ENCODE peak calls at places on chromosomes 1 and 21, in four cellular contexts. One of them, this sample, is unnamed.

GRCh38 chr1:59414406-59415133 is 117.7 kb downstream of the FGGY start:
- DNase-seq in BJ: peak
- DNase-seq in fibroblast of lung: peak
- DNase-seq in HT1080: peak
- DNase-seq in this sample: peak

GRCh38 chr1:225866061-225866844 is 15.9 kb downstream of the TMEM63A start:
- DNase-seq in BJ: no peak
- DNase-seq in fibroblast of lung: peak
- DNase-seq in HT1080: peak
- DNase-seq in this sample: no peak

GRCh38 chr1:241542199-241542907 is 10.2 kb downstream of the KMO start:
- DNase-seq in BJ: no peak
- DNase-seq in fibroblast of lung: no peak
- DNase-seq in HT1080: no peak
- DNase-seq in this sample: no peak

GRCh38 chr1:10539411-10540043 is 64.8 kb downstream of the PEX14 start:
- DNase-seq in BJ: no peak
- DNase-seq in fibroblast of lung: peak
- DNase-seq in HT1080: no peak
- DNase-seq in this sample: no peak

GRCh38 chr1:41700581-41700980 is 216.1 kb upstream of the EDN2 start:
- DNase-seq in BJ: no peak
- DNase-seq in fibroblast of lung: no peak
- DNase-seq in HT1080: no peak
- DNase-seq in this sample: no peak

GRCh38 chr1:87196110-87196509 is 132.6 kb upstream of the LMO4 start:
- DNase-seq in BJ: no peak
- DNase-seq in fibroblast of lung: no peak
- DNase-seq in HT1080: no peak
- DNase-seq in this sample: no peak

GRCh38 chr21:45011911-45012660 is 62.3 kb upstream of the ADARB1 start:
- DNase-seq in BJ: peak
- DNase-seq in fibroblast of lung: peak
- DNase-seq in HT1080: peak
- DNase-seq in this sample: peak

GRCh38 chr1:218421531-218421930 is 76.4 kb downstream of the TGFB2 start:
- DNase-seq in BJ: no peak
- DNase-seq in fibroblast of lung: no peak
- DNase-seq in HT1080: peak
- DNase-seq in this sample: no peak

GRCh38 chr1:112687785-112688496 is 13.5 kb downstream of the MOV10 start:
- DNase-seq in BJ: no peak
- DNase-seq in fibroblast of lung: no peak
- DNase-seq in HT1080: no peak
- DNase-seq in this sample: no peak

GRCh38 chr1:16254263-16254948 is 17.4 kb upstream of the CPLANE2 start:
- DNase-seq in BJ: no peak
- DNase-seq in fibroblast of lung: no peak
- DNase-seq in HT1080: peak
- DNase-seq in this sample: no peak

GRCh38 chr1:182723195-182723594 is 38.8 kb upstream of the RGS8 start:
- DNase-seq in BJ: no peak
- DNase-seq in fibroblast of lung: no peak
- DNase-seq in HT1080: no peak
- DNase-seq in this sample: no peak

GRCh38 chr1:79005945-79006344 is 585 bp downstream of the ADGRL4 start:
- DNase-seq in BJ: no peak
- DNase-seq in fibroblast of lung: peak
- DNase-seq in HT1080: peak
- DNase-seq in this sample: no peak

GRCh38 chr1:11649624-11650330 is 4.5 kb downstream of the FBXO2 start:
- DNase-seq in BJ: no peak
- DNase-seq in fibroblast of lung: no peak
- DNase-seq in HT1080: no peak
- DNase-seq in this sample: no peak

GRCh38 chr1:81414417-81415087 is 386.2 kb upstream of the ADGRL2 start:
- DNase-seq in BJ: no peak
- DNase-seq in fibroblast of lung: peak
- DNase-seq in HT1080: peak
- DNase-seq in this sample: peak

GRCh38 chr1:85581138-85581801 is 709 bp downstream of the CCN1 start:
- DNase-seq in BJ: no peak
- DNase-seq in fibroblast of lung: peak
- DNase-seq in HT1080: peak
- DNase-seq in this sample: no peak

GRCh38 chr1:4700801-4701200 is 46.4 kb downstream of the AJAP1 start:
- DNase-seq in BJ: no peak
- DNase-seq in fibroblast of lung: no peak
- DNase-seq in HT1080: no peak
- DNase-seq in this sample: no peak

GRCh38 chr1:193104906-193105820 is at the start of gene GLRX2:
- DNase-seq in BJ: peak
- DNase-seq in fibroblast of lung: peak
- DNase-seq in HT1080: peak
- DNase-seq in this sample: peak

GRCh38 chr1:173451981-173452380 is 25.2 kb upstream of the PRDX6 start:
- DNase-seq in BJ: no peak
- DNase-seq in fibroblast of lung: peak
- DNase-seq in HT1080: no peak
- DNase-seq in this sample: no peak

GRCh38 chr21:42537106-42537742 is 23.6 kb downstream of the SLC37A1 start:
- DNase-seq in BJ: no peak
- DNase-seq in fibroblast of lung: peak
- DNase-seq in HT1080: no peak
- DNase-seq in this sample: no peak

GRCh38 chr1:170126691-170127090 is 19.1 kb upstream of the NTMT2 start:
- DNase-seq in BJ: peak
- DNase-seq in fibroblast of lung: peak
- DNase-seq in HT1080: peak
- DNase-seq in this sample: peak

GRCh38 chr1:31154000-31154631 is 85.6 kb downstream of the NKAIN1 start:
- DNase-seq in BJ: no peak
- DNase-seq in fibroblast of lung: peak
- DNase-seq in HT1080: no peak
- DNase-seq in this sample: no peak

GRCh38 chr1:77370161-77370560 is 88.3 kb downstream of the AK5 start:
- DNase-seq in BJ: no peak
- DNase-seq in fibroblast of lung: peak
- DNase-seq in HT1080: no peak
- DNase-seq in this sample: no peak

GRCh38 chr1:66685670-66686069 is 66.6 kb upstream of the DYNLT5 start:
- DNase-seq in BJ: no peak
- DNase-seq in fibroblast of lung: no peak
- DNase-seq in HT1080: no peak
- DNase-seq in this sample: no peak

GRCh38 chr1:9960705-9961562 is 17.7 kb downstream of the NMNAT1 start:
- DNase-seq in BJ: no peak
- DNase-seq in fibroblast of lung: peak
- DNase-seq in HT1080: no peak
- DNase-seq in this sample: no peak

This sample was measured in HFF-Myc.